ENCODE peak calls at places on chromosomes 1 and 21, in eight cellular contexts. K is cardiac muscle cell; E is glutamatergic neuron; Q is activated CD4-positive, alpha-beta T cell treated with anti-CD3 and anti-CD28 coated beads, Interleukin-2, amount 50 U/mL, for 4 hours; D is adrenal gland; Y is A673; I is stimulated activated CD8-positive, alpha-beta memory T cell treated with anti-CD3 and anti-CD28 coated beads, Interleukin-2, amount 100 ng/mL, for 1 hour; J is M059J. G is an unnamed sample.

GRCh38 chr1:183223467-183223866 is 37.4 kb downstream of the LAMC2 start:
- DNase-seq in K (no peak), E (no peak), Q (no peak), D (no peak), Y (no peak), I (no peak), J (peak; percentile 41), G (no peak)

GRCh38 chr1:9689011-9689706 is 37.6 kb downstream of the PIK3CD start:
- DNase-seq in K (peak; percentile 81), E (peak; percentile 92), Q (peak; percentile 79), D (peak; percentile 87), Y (peak; percentile 73), I (peak; percentile 66), J (peak; percentile 71), G (peak; percentile 59)

GRCh38 chr21:36388835-36389234 is 3.6 kb downstream of the CHAF1B start:
- DNase-seq in K (peak; percentile 53), E (peak; percentile 29), Q (no peak), D (no peak), Y (peak; percentile 89), I (no peak), J (no peak), G (no peak)

GRCh38 chr1:86542626-86543025 is 4.3 kb upstream of the CLCA4 start:
- DNase-seq in K (no peak), E (no peak), Q (no peak), D (no peak), Y (no peak), I (no peak), J (peak; percentile 64), G (peak; percentile 53)

GRCh38 chr1:234976880-234977680 is 151.6 kb downstream of the TOMM20 start:
- DNase-seq in K (no peak), E (no peak), Q (no peak), D (no peak), Y (no peak), I (no peak), J (no peak), G (no peak)

GRCh38 chr1:58739851-58740466 is 40.1 kb upstream of the MYSM1 start:
- DNase-seq in K (peak; percentile 79), E (no peak), Q (no peak), D (peak; percentile 21), Y (peak; percentile 82), I (no peak), J (peak; percentile 69), G (peak; percentile 61)

GRCh38 chr1:4754816-4755215 is 100.4 kb downstream of the AJAP1 start:
- DNase-seq in K (no peak), E (no peak), Q (no peak), D (no peak), Y (no peak), I (no peak), J (no peak), G (no peak)

GRCh38 chr1:174074757-174075156 is 52.6 kb upstream of the RC3H1 start:
- DNase-seq in K (peak; percentile 53), E (no peak), Q (no peak), D (no peak), Y (peak; percentile 44), I (no peak), J (peak; percentile 55), G (no peak)

GRCh38 chr1:165006843-165007242 is 349.7 kb downstream of the LMX1A start:
- DNase-seq in K (no peak), E (no peak), Q (no peak), D (no peak), Y (no peak), I (no peak), J (no peak), G (no peak)

GRCh38 chr1:24903955-24904730 is 25.9 kb downstream of the RUNX3 start:
- DNase-seq in K (no peak), E (no peak), Q (no peak), D (no peak), Y (no peak), I (no peak), J (no peak), G (no peak)

GRCh38 chr1:235295902-235296350 is 32.1 kb downstream of the ARID4B start:
- DNase-seq in K (peak; percentile 30), E (no peak), Q (no peak), D (peak; percentile 24), Y (no peak), I (no peak), J (peak; percentile 87), G (peak; percentile 36)

GRCh38 chr1:231203259-231204057 is 37.6 kb upstream of the GNPAT start:
- DNase-seq in K (no peak), E (no peak), Q (no peak), D (no peak), Y (no peak), I (no peak), J (no peak), G (no peak)

GRCh38 chr1:228440761-228441500 is 24.3 kb upstream of the TRIM17 start:
- DNase-seq in K (no peak), E (no peak), Q (no peak), D (no peak), Y (no peak), I (no peak), J (no peak), G (no peak)

GRCh38 chr1:206010101-206010500 is 6.9 kb upstream of the RAB7B start:
- DNase-seq in K (no peak), E (no peak), Q (no peak), D (no peak), Y (no peak), I (no peak), J (no peak), G (no peak)

GRCh38 chr21:41511858-41512257 is 3.9 kb upstream of the TMPRSS2 start:
- DNase-seq in K (no peak), E (no peak), Q (no peak), D (no peak), Y (no peak), I (no peak), J (peak; percentile 23), G (no peak)

GRCh38 chr1:213533125-213533524 is 454.6 kb upstream of the PROX1 start:
- DNase-seq in K (no peak), E (no peak), Q (no peak), D (no peak), Y (no peak), I (no peak), J (no peak), G (no peak)

GRCh38 chr1:147640553-147641165 is 29.7 kb downstream of the ACP6 start:
- DNase-seq in K (peak; percentile 89), E (peak; percentile 74), Q (peak; percentile 76), D (peak; percentile 81), Y (peak; percentile 91), I (peak; percentile 42), J (peak; percentile 78), G (peak; percentile 87)

GRCh38 chr1:155000475-155000724 is 2.2 kb upstream of the ZBTB7B start:
- DNase-seq in K (no peak), E (no peak), Q (no peak), D (no peak), Y (no peak), I (no peak), J (no peak), G (no peak)

GRCh38 chr1:76425843-76426145 is 351.2 kb downstream of the ST6GALNAC3 start:
- DNase-seq in K (peak; percentile 86), E (no peak), Q (no peak), D (no peak), Y (peak; percentile 75), I (no peak), J (no peak), G (peak; percentile 3)

GRCh38 chr1:245060684-245061374 is 94.0 kb upstream of the KIF26B start:
- DNase-seq in K (peak; percentile 90), E (no peak), Q (no peak), D (peak; percentile 30), Y (no peak), I (no peak), J (no peak), G (no peak)

GRCh38 chr1:55056632-55056992 is 17.3 kb downstream of the PCSK9 start:
- DNase-seq in K (no peak), E (no peak), Q (no peak), D (no peak), Y (no peak), I (no peak), J (no peak), G (no peak)

GRCh38 chr21:36038701-36039497 is 21.4 kb downstream of the SETD4 start:
- DNase-seq in K (no peak), E (no peak), Q (no peak), D (no peak), Y (no peak), I (no peak), J (no peak), G (no peak)

GRCh38 chr1:150813028-150813707 is 5.1 kb upstream of the CTSK start:
- DNase-seq in K (peak; percentile 82), E (peak; percentile 65), Q (no peak), D (peak; percentile 73), Y (peak; percentile 54), I (no peak), J (peak; percentile 61), G (peak; percentile 64)

GRCh38 chr21:42737969-42738590 is 84.7 kb downstream of the PDE9A start:
- DNase-seq in K (peak; percentile 30), E (no peak), Q (peak; percentile 13), D (peak; percentile 6), Y (no peak), I (no peak), J (no peak), G (no peak)

GRCh38 chr1:44677201-44677520 is 2.6 kb downstream of the ARMH1 start:
- DNase-seq in K (peak; percentile 65), E (no peak), Q (no peak), D (peak; percentile 73), Y (peak; percentile 57), I (no peak), J (peak; percentile 58), G (peak; percentile 57)

GRCh38 chr1:201655243-201655642 is 116.3 kb downstream of the NAV1 start:
- DNase-seq in K (peak; percentile 73), E (no peak), Q (no peak), D (no peak), Y (no peak), I (no peak), J (no peak), G (no peak)

GRCh38 chr1:111439461-111440351 is 9.3 kb downstream of the WDR77 start:
- DNase-seq in K (no peak), E (no peak), Q (no peak), D (no peak), Y (no peak), I (no peak), J (no peak), G (no peak)

GRCh38 chr1:38872401-38873026 is 634 bp downstream of the MYCBP start:
- DNase-seq in K (peak; percentile 38), E (no peak), Q (no peak), D (peak; percentile 13), Y (peak; percentile 15), I (peak; percentile 2), J (peak; percentile 40), G (no peak)

GRCh38 chr1:164602142-164602429 is 43.1 kb downstream of the PBX1 start:
- DNase-seq in K (no peak), E (no peak), Q (no peak), D (no peak), Y (no peak), I (no peak), J (no peak), G (no peak)

GRCh38 chr1:190169311-190170067 is 308.2 kb downstream of the BRINP3 start:
- DNase-seq in K (peak; percentile 30), E (no peak), Q (no peak), D (no peak), Y (no peak), I (no peak), J (peak; percentile 27), G (peak; percentile 10)

GRCh38 chr1:151993084-151993733 is 450 bp downstream of the S100A10 start:
- DNase-seq in K (peak; percentile 29), E (peak; percentile 31), Q (peak; percentile 5), D (peak; percentile 51), Y (no peak), I (no peak), J (peak; percentile 63), G (no peak)

G was measured in HT1080.